ENCODE peak calls at places on chromosomes 11 and 22, in seven cellular contexts. F, J, G, A, Q, D and R are unnamed samples. For H3K4me1 and H3K27me3, the result is how much of the 10 kb centered on the place peaks cover.

GRCh38 chr11:73185680-73186293 is 32.3 kb upstream of the P2RY2 start:
- DNase-seq in G (no peak), D (peak), F (no peak), Q (no peak), J (no peak), A (peak), R (peak)

GRCh38 chr11:77602385-77603105 is 12.8 kb downstream of the AQP11 start:
- DNase-seq in F (no peak), D (peak), A (no peak), Q (no peak), G (no peak), J (no peak), R (peak)

GRCh38 chr22:32097018-32097417 is 54.0 kb downstream of the SLC5A1 start:
- DNase-seq in Q (no peak), A (no peak), G (no peak), D (no peak), F (no peak), J (no peak), R (no peak)

GRCh38 chr11:117486059-117486458 is 158.4 kb downstream of the CEP164 start:
- DNase-seq in G (no peak), J (no peak), D (no peak), Q (no peak), F (no peak), A (no peak), R (no peak)

GRCh38 chr22:30460147-30460546 is 11.7 kb downstream of the SEC14L3 start:
- DNase-seq in A (no peak), Q (no peak), J (peak), F (no peak), G (no peak), D (no peak), R (no peak)

GRCh38 chr11:36375348-36376314 is 79.5 kb downstream of the PRR5L start:
- DNase-seq in F (no peak), A (no peak), Q (no peak), J (no peak), G (peak), D (peak), R (no peak)

GRCh38 chr22:46958649-46959048 is 196.2 kb downstream of the TBC1D22A start:
- DNase-seq in F (no peak), J (no peak), G (no peak), Q (no peak), D (no peak), A (no peak), R (no peak)

GRCh38 chr22:37156686-37157435 is 7.1 kb upstream of the IL2RB start:
- DNase-seq in D (no peak), F (no peak), G (no peak), J (no peak), A (no peak), Q (no peak), R (no peak)

GRCh38 chr22:26972281-26972680 is 314.9 kb downstream of the MIAT start:
- DNase-seq in D (peak), Q (no peak), F (no peak), A (no peak), J (no peak), G (no peak), R (no peak)

GRCh38 chr11:33893711-33894401 is 2.0 kb upstream of the LMO2 start:
- DNase-seq in D (no peak), F (no peak), J (no peak), G (no peak), A (no peak), Q (no peak), R (no peak)

GRCh38 chr11:32809313-32809712 is 14.9 kb upstream of the CCDC73 start:
- DNase-seq in A (no peak), Q (peak), F (peak), J (peak), D (peak), G (peak), R (peak)

GRCh38 chr11:107683807-107684206 is 28.0 kb downstream of the SLN start:
- DNase-seq in Q (peak), J (no peak), D (peak), G (no peak), A (no peak), F (no peak), R (no peak)

GRCh38 chr22:20174785-20175596 is 24.1 kb upstream of the CCDC188 start:
- DNase-seq in F (no peak), J (no peak), D (peak), Q (no peak), G (no peak), A (no peak), R (no peak)

GRCh38 chr11:111777094-111778046 is 11.2 kb upstream of the PPP2R1B start:
- DNase-seq in J (peak), F (no peak), Q (peak), D (peak), G (peak), A (no peak), R (no peak)

GRCh38 chr11:38718659-38719058 is 2120.6 kb upstream of the RAG2 start:
- DNase-seq in A (no peak), Q (no peak), D (no peak), F (no peak), J (no peak), G (no peak), R (peak)

GRCh38 chr22:48750826-48751440 is 1076.7 kb downstream of the BRD1 start:
- DNase-seq in G (no peak), A (peak), Q (no peak), D (no peak), J (no peak), F (no peak), R (no peak)

GRCh38 chr22:45201678-45202332 is 38.1 kb downstream of the NUP50 start:
- DNase-seq in F (no peak), G (no peak), D (no peak), Q (no peak), A (peak), J (no peak), R (peak)

GRCh38 chr11:114610984-114611944 is 15.7 kb upstream of the NXPE4 start:
- DNase-seq in F (no peak), A (no peak), D (peak), Q (no peak), G (no peak), J (peak), R (no peak)

GRCh38 chr11:86737752-86738151 is 62.6 kb upstream of the PRSS23 start:
- DNase-seq in F (no peak), A (no peak), Q (no peak), G (no peak), J (no peak), D (peak), R (no peak)

GRCh38 chr11:31487848-31488247 is 21.6 kb downstream of the IMMP1L start:
- DNase-seq in A (no peak), F (no peak), D (peak), Q (peak), J (no peak), G (no peak), R (no peak)

GRCh38 chr11:114036156-114036811 is 23.2 kb upstream of the ZBTB16 start:
- DNase-seq in J (peak), A (peak), F (peak), Q (peak), G (peak), D (peak), R (no peak)

GRCh38 chr11:78567209-78567608 is 7.5 kb downstream of the NARS2 start:
- DNase-seq in A (no peak), F (no peak), J (no peak), Q (no peak), D (peak), G (no peak), R (peak)

GRCh38 chr11:103714246-103714645 is 322.2 kb upstream of the DDI1 start:
- DNase-seq in J (no peak), Q (no peak), F (no peak), A (no peak), G (no peak), D (peak), R (no peak)

GRCh38 chr11:122434786-122435185 is 220.7 kb upstream of the UBASH3B start:
- DNase-seq in D (no peak), G (no peak), J (no peak), A (no peak), F (no peak), Q (no peak), R (no peak)

GRCh38 chr11:67006029-67006884 is 16.7 kb upstream of the SYT12 start:
- DNase-seq in G (no peak), D (peak), Q (peak), J (no peak), A (no peak), F (no peak), R (no peak)

GRCh38 chr11:34962034-34962433 is 45.6 kb downstream of the PDHX start:
- DNase-seq in F (no peak), Q (no peak), D (no peak), J (no peak), G (no peak), A (no peak), R (no peak)

GRCh38 chr11:129652828-129653227 is 162.8 kb upstream of the TMEM45B start:
- DNase-seq in Q (no peak), F (no peak), A (no peak), J (no peak), G (no peak), D (peak), R (peak)

GRCh38 chr11:37718431-37718999 is 1120.5 kb upstream of the RAG2 start:
- DNase-seq in J (no peak), Q (no peak), D (no peak), G (peak), F (no peak), A (no peak), R (no peak)

GRCh38 chr11:79503028-79503427 is 62.2 kb upstream of the TENM4 start:
- DNase-seq in Q (no peak), F (no peak), J (no peak), G (no peak), D (peak), A (no peak), R (no peak)

GRCh38 chr11:120376547-120377182 is 40.5 kb downstream of the ARHGEF12 start:
- DNase-seq in D (no peak), J (no peak), Q (no peak), G (no peak), A (no peak), F (no peak), R (no peak)

GRCh38 chr11:64084962-64085710 is 49.4 kb downstream of the FLRT1 start:
- DNase-seq in J (peak), A (no peak), G (no peak), D (no peak), F (no peak), Q (no peak), R (no peak)

GRCh38 chr11:33321483-33321882 is 64.3 kb downstream of the HIPK3 start:
- DNase-seq in J (no peak), F (no peak), Q (no peak), G (no peak), D (no peak), A (no peak), R (no peak)

GRCh38 chr11:106159846-106160245 is 82.4 kb downstream of the AASDHPPT start:
- DNase-seq in A (no peak), J (no peak), D (peak), F (no peak), Q (no peak), G (no peak), R (no peak)

GRCh38 chr11:60777572-60777971 is 7.6 kb upstream of the MS4A10 start:
- DNase-seq in D (peak), F (no peak), A (peak), G (no peak), Q (no peak), J (no peak), R (no peak)

GRCh38 chr11:70448983-70449567 is 50.7 kb downstream of the CTTN start:
- DNase-seq in J (no peak), Q (peak), A (peak), D (no peak), G (no peak), F (no peak), R (no peak)

GRCh38 chr11:68014157-68014965 is 4.2 kb downstream of the ALDH3B1 start:
- DNase-seq in Q (peak), G (peak), F (peak), A (peak), D (peak), J (peak), R (peak)

GRCh38 chr11:10318527-10318802 is 13.6 kb downstream of the ADM start:
- DNase-seq in J (peak), G (no peak), F (no peak), Q (no peak), A (no peak), D (no peak), R (no peak)

GRCh38 chr11:123221074-123221473 is 26.0 kb upstream of the CLMP start:
- DNase-seq in F (no peak), Q (no peak), D (peak), J (no peak), A (no peak), G (no peak), R (no peak)

DNA sequence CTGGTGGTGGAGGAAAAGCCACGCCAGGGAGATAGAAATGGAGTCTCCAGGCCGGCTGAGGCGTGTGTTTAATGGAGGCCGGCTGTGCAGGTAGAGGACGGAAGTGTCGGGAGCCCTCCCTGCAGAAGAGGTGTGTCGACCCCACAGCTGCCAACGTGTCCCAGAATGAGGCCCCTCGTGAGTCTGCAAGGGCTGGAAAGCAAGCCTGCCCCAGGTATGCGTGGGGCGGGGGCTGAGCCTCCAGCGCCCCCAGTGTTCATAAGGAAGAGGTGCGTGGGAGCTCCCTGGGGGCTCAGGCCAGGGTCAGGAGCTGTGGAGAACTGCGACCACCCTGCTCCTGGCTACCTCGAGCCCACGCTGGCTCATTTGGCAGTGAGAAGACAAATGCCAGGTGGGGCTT is 38.0 kb upstream of the JAM3 start:
- DNase-seq in G (no peak), J (no peak), D (no peak), A (no peak), F (no peak), Q (no peak), R (no peak)
- H3K4me1 ChIP-seq in G (under half), J (under half), D (under half), A (under half), F (under half), Q (under half), R (under half)

GRCh38 chr11:13000116-13000515 is 9.0 kb upstream of the RASSF10 start:
- DNase-seq in G (no peak), D (no peak), Q (no peak), A (no peak), F (no peak), J (no peak), R (no peak)
- H3K27me3 ChIP-seq in G (under half), D (under half), Q (under half), A (under half), F (under half), J (under half), R (under half)

GRCh38 chr22:43009444-43009843 is 5.5 kb downstream of the PACSIN2 start:
- DNase-seq in G (peak), Q (no peak), A (no peak), D (no peak), F (no peak), J (no peak), R (no peak)
- H3K4me1 ChIP-seq in G (under half), Q (half or more), A (under half), D (half or more), F (under half), J (under half), R (under half)

DNA sequence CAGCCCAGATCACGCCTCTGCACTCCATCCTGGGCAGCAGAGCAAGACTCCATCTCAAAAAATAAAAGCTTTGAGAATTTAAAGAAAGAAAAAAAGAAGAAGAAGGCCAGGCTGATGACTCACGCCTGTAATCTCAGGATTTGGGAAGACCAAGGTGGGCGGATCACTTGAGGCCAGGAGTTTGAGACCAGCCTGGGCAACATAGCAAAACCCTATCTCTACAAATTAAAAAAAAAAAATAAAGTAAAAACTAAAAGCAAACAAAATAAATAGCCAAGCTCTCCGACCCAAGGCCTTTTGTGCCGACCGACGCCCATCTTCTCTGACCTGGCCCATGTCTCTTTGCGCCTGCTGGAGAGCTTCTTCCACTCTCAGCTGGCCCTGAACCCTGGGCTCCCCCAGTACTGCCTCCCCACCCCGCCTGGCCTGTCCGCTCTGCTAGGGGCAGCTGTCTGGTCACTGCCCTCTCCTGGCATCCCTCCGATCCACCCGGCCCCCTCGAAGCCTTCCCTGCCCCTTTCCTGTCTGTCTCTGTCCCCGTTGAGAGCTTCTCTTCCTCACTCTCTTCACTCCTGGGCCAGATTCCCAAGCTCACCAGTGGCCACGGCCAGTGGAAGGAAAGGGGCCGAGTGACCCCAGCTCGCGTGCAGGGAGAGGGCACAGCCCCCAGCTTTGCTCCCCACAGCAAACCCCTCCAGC is 4.8 kb upstream of the LSP1 start:
- DNase-seq in J (no peak), A (no peak), G (no peak), F (no peak), D (peak), Q (no peak), R (no peak)
- H3K27me3 ChIP-seq in J (under half), A (under half), G (under half), F (under half), D (under half), Q (under half), R (under half)